ENCODE peak calls at places on chromosomes 5 and 9, in nine cellular contexts. Y is SW 1271; R is SK-N-MC; K is head of caudate nucleus; J is omental fat pad; W is Daoy; D is NB4; I is A549; Z is activated effector memory CD4-positive, alpha-beta T cell treated with Interleukin-2 at 50 U/mL for 16 hours. S is an unnamed sample.
A peak's percentile ranks its signal among the peaks of the same experiment; 100 is the strongest.

GRCh38 chr5:78638423-78638822 is 10.1 kb downstream of the LHFPL2 start:
- DNase-seq in W (peak; percentile 98), J (no peak), R (no peak), Z (no peak), D (no peak), I (peak; percentile 84), Y (no peak), K (peak; percentile 63), S (no peak)

GRCh38 chr9:89436963-89437625 is 60.8 kb downstream of the SEMA4D start:
- DNase-seq in K (no peak), D (peak; percentile 84), R (no peak), W (no peak), I (no peak), Y (no peak), J (no peak), Z (peak; percentile 70), S (no peak)

GRCh38 chr5:40355181-40355580 is 324.5 kb upstream of the PTGER4 start:
- DNase-seq in Y (no peak), Z (no peak), I (no peak), W (no peak), J (no peak), R (no peak), K (no peak), D (no peak), S (no peak)

GRCh38 chr5:16679198-16679597 is 62.4 kb upstream of the RETREG1 start:
- DNase-seq in Y (no peak), J (no peak), R (no peak), D (no peak), K (no peak), W (no peak), Z (no peak), I (no peak), S (no peak)

GRCh38 chr5:1167361-1167727 is 34.1 kb upstream of the SLC6A19 start:
- DNase-seq in I (no peak), J (no peak), R (no peak), W (no peak), Z (no peak), D (no peak), Y (no peak), K (no peak), S (no peak)

GRCh38 chr9:131119600-131119999 is 5.8 kb upstream of the NUP214 start:
- DNase-seq in K (no peak), Y (no peak), W (no peak), D (no peak), Z (no peak), R (no peak), J (no peak), I (no peak), S (no peak)

GRCh38 chr5:73388371-73388684 is 60.2 kb downstream of the FOXD1 start:
- DNase-seq in I (no peak), K (no peak), Z (no peak), J (no peak), W (peak; percentile 67), R (no peak), Y (no peak), D (no peak), S (no peak)

GRCh38 chr5:39532511-39532910 is 107.7 kb upstream of the DAB2 start:
- DNase-seq in W (no peak), R (no peak), Y (no peak), I (no peak), D (no peak), J (no peak), Z (no peak), K (no peak), S (no peak)

GRCh38 chr5:173140769-173141168 is 3.6 kb upstream of the BNIP1 start:
- DNase-seq in R (no peak), Z (no peak), D (no peak), J (no peak), Y (no peak), W (no peak), I (no peak), K (no peak), S (no peak)

GRCh38 chr5:59039296-59040006 is 456.6 kb downstream of the RAB3C start:
- DNase-seq in R (no peak), I (peak; percentile 85), K (peak; percentile 40), Y (peak; percentile 72), W (peak; percentile 91), D (peak; percentile 98), Z (peak; percentile 86), J (peak; percentile 66), S (peak; percentile 43)

GRCh38 chr5:1974081-1974480 is 91.4 kb upstream of the IRX4 start:
- DNase-seq in J (no peak), Z (no peak), K (no peak), D (no peak), W (no peak), R (no peak), Y (no peak), I (no peak), S (no peak)

S was measured in HuH-7.